ENCODE peak calls at places on chromosome 21, in five cellular contexts. One of them, this sample, is unnamed.

GRCh38 chr21:15138475-15138874 is 73.7 kb upstream of the NRIP1 start:
- DNase-seq in fibroblast of villous mesenchyme: no peak
- DNase-seq in kidney: peak; percentile 68
- DNase-seq in epithelial cell of esophagus: no peak
- DNase-seq in left ventricle myocardium inferior: no peak
- DNase-seq in this sample: no peak

GRCh38 chr21:32597205-32597604 is 11.9 kb upstream of the TCP10L start:
- DNase-seq in fibroblast of villous mesenchyme: peak; percentile 60
- DNase-seq in kidney: no peak
- DNase-seq in epithelial cell of esophagus: peak; percentile 99
- DNase-seq in left ventricle myocardium inferior: no peak
- DNase-seq in this sample: no peak

GRCh38 chr21:42316891-42317290 is 1.7 kb upstream of the TFF3 start:
- DNase-seq in fibroblast of villous mesenchyme: no peak
- DNase-seq in kidney: peak; percentile 49
- DNase-seq in epithelial cell of esophagus: no peak
- DNase-seq in left ventricle myocardium inferior: no peak
- DNase-seq in this sample: no peak

GRCh38 chr21:43605320-43606244 is 53.7 kb downstream of the HSF2BP start:
- DNase-seq in fibroblast of villous mesenchyme: no peak
- DNase-seq in kidney: no peak
- DNase-seq in epithelial cell of esophagus: no peak
- DNase-seq in left ventricle myocardium inferior: no peak
- DNase-seq in this sample: no peak

GRCh38 chr21:46229133-46229922 is 754 bp upstream of the LSS start:
- DNase-seq in fibroblast of villous mesenchyme: no peak
- DNase-seq in kidney: peak; percentile 91
- DNase-seq in epithelial cell of esophagus: no peak
- DNase-seq in left ventricle myocardium inferior: no peak
- DNase-seq in this sample: no peak

GRCh38 chr21:33231526-33231925 is 1.8 kb downstream of the IFNAR2 start:
- DNase-seq in fibroblast of villous mesenchyme: no peak
- DNase-seq in kidney: no peak
- DNase-seq in epithelial cell of esophagus: no peak
- DNase-seq in left ventricle myocardium inferior: no peak
- DNase-seq in this sample: no peak

GRCh38 chr21:45981641-45982255 is at the start of gene COL6A1:
- DNase-seq in fibroblast of villous mesenchyme: peak; percentile 82
- DNase-seq in kidney: peak; percentile 93
- DNase-seq in epithelial cell of esophagus: no peak
- DNase-seq in left ventricle myocardium inferior: peak; percentile 78
- DNase-seq in this sample: no peak

GRCh38 chr21:35641271-35642016 is 418.9 kb downstream of the SETD4 start:
- DNase-seq in fibroblast of villous mesenchyme: peak; percentile 24
- DNase-seq in kidney: no peak
- DNase-seq in epithelial cell of esophagus: no peak
- DNase-seq in left ventricle myocardium inferior: no peak
- DNase-seq in this sample: no peak

GRCh38 chr21:33481314-33481943 is 1.7 kb upstream of the TMEM50B start:
- DNase-seq in fibroblast of villous mesenchyme: no peak
- DNase-seq in kidney: no peak
- DNase-seq in epithelial cell of esophagus: no peak
- DNase-seq in left ventricle myocardium inferior: no peak
- DNase-seq in this sample: no peak

GRCh38 chr21:36964832-36965719 is 1.4 kb downstream of the HLCS start:
- DNase-seq in fibroblast of villous mesenchyme: no peak
- DNase-seq in kidney: no peak
- DNase-seq in epithelial cell of esophagus: no peak
- DNase-seq in left ventricle myocardium inferior: no peak
- DNase-seq in this sample: no peak

GRCh38 chr21:35643176-35643575 is 417.1 kb downstream of the SETD4 start:
- DNase-seq in fibroblast of villous mesenchyme: no peak
- DNase-seq in kidney: no peak
- DNase-seq in epithelial cell of esophagus: peak; percentile 69
- DNase-seq in left ventricle myocardium inferior: no peak
- DNase-seq in this sample: no peak

GRCh38 chr21:46617267-46618051 is 12.6 kb upstream of the S100B start:
- DNase-seq in fibroblast of villous mesenchyme: peak; percentile 41
- DNase-seq in kidney: no peak
- DNase-seq in epithelial cell of esophagus: no peak
- DNase-seq in left ventricle myocardium inferior: no peak
- DNase-seq in this sample: no peak

GRCh38 chr21:45990741-45991605 is 9.4 kb downstream of the COL6A1 start:
- DNase-seq in fibroblast of villous mesenchyme: no peak
- DNase-seq in kidney: peak; percentile 60
- DNase-seq in epithelial cell of esophagus: no peak
- DNase-seq in left ventricle myocardium inferior: peak; percentile 18
- DNase-seq in this sample: no peak

GRCh38 chr21:37176716-37177115 is 90.4 kb downstream of the VPS26C start:
- DNase-seq in fibroblast of villous mesenchyme: no peak
- DNase-seq in kidney: no peak
- DNase-seq in epithelial cell of esophagus: peak; percentile 80
- DNase-seq in left ventricle myocardium inferior: no peak
- DNase-seq in this sample: no peak

GRCh38 chr21:46184625-46185555 is 631 bp upstream of the SPATC1L start:
- DNase-seq in fibroblast of villous mesenchyme: peak; percentile 90
- DNase-seq in kidney: peak; percentile 96
- DNase-seq in epithelial cell of esophagus: peak; percentile 61
- DNase-seq in left ventricle myocardium inferior: peak; percentile 88
- DNase-seq in this sample: peak; percentile 97

GRCh38 chr21:42346441-42346840 is 4.4 kb downstream of the TFF2 start:
- DNase-seq in fibroblast of villous mesenchyme: no peak
- DNase-seq in kidney: no peak
- DNase-seq in epithelial cell of esophagus: no peak
- DNase-seq in left ventricle myocardium inferior: no peak
- DNase-seq in this sample: no peak

GRCh38 chr21:46326110-46326703 is 2.3 kb downstream of the PCNT start:
- DNase-seq in fibroblast of villous mesenchyme: no peak
- DNase-seq in kidney: no peak
- DNase-seq in epithelial cell of esophagus: peak; percentile 16
- DNase-seq in left ventricle myocardium inferior: no peak
- DNase-seq in this sample: no peak

GRCh38 chr21:25487046-25487594 is 120.2 kb downstream of the MRPL39 start:
- DNase-seq in fibroblast of villous mesenchyme: no peak
- DNase-seq in kidney: no peak
- DNase-seq in epithelial cell of esophagus: no peak
- DNase-seq in left ventricle myocardium inferior: no peak
- DNase-seq in this sample: no peak

GRCh38 chr21:41803316-41803715 is 36.5 kb upstream of the RIPK4 start:
- DNase-seq in fibroblast of villous mesenchyme: no peak
- DNase-seq in kidney: no peak
- DNase-seq in epithelial cell of esophagus: no peak
- DNase-seq in left ventricle myocardium inferior: no peak
- DNase-seq in this sample: no peak

GRCh38 chr21:43018519-43018918 is 44.2 kb downstream of the PKNOX1 start:
- DNase-seq in fibroblast of villous mesenchyme: no peak
- DNase-seq in kidney: no peak
- DNase-seq in epithelial cell of esophagus: no peak
- DNase-seq in left ventricle myocardium inferior: no peak
- DNase-seq in this sample: no peak

GRCh38 chr21:33993286-33994231 is 78.0 kb upstream of the ATP5PO start:
- DNase-seq in fibroblast of villous mesenchyme: no peak
- DNase-seq in kidney: no peak
- DNase-seq in epithelial cell of esophagus: no peak
- DNase-seq in left ventricle myocardium inferior: no peak
- DNase-seq in this sample: no peak

GRCh38 chr21:34630536-34631143 is 15.7 kb upstream of the RCAN1 start:
- DNase-seq in fibroblast of villous mesenchyme: peak; percentile 67
- DNase-seq in kidney: no peak
- DNase-seq in epithelial cell of esophagus: peak; percentile 64
- DNase-seq in left ventricle myocardium inferior: no peak
- DNase-seq in this sample: no peak

GRCh38 chr21:33299181-33299752 is 25.5 kb upstream of the IFNAR1 start:
- DNase-seq in fibroblast of villous mesenchyme: no peak
- DNase-seq in kidney: no peak
- DNase-seq in epithelial cell of esophagus: peak; percentile 80
- DNase-seq in left ventricle myocardium inferior: no peak
- DNase-seq in this sample: no peak

GRCh38 chr21:15001773-15002647 is 62.8 kb downstream of the NRIP1 start:
- DNase-seq in fibroblast of villous mesenchyme: no peak
- DNase-seq in kidney: no peak
- DNase-seq in epithelial cell of esophagus: no peak
- DNase-seq in left ventricle myocardium inferior: no peak
- DNase-seq in this sample: no peak

GRCh38 chr21:33441489-33442477 is 38.0 kb downstream of the TMEM50B start:
- DNase-seq in fibroblast of villous mesenchyme: peak; percentile 97
- DNase-seq in kidney: no peak
- DNase-seq in epithelial cell of esophagus: peak; percentile 97
- DNase-seq in left ventricle myocardium inferior: peak; percentile 47
- DNase-seq in this sample: no peak

GRCh38 chr21:34276711-34277425 is 86.9 kb upstream of the KCNE2 start:
- DNase-seq in fibroblast of villous mesenchyme: peak; percentile 7
- DNase-seq in kidney: no peak
- DNase-seq in epithelial cell of esophagus: peak; percentile 37
- DNase-seq in left ventricle myocardium inferior: no peak
- DNase-seq in this sample: no peak

GRCh38 chr21:46000182-46000730 is 18.7 kb downstream of the COL6A1 start:
- DNase-seq in fibroblast of villous mesenchyme: no peak
- DNase-seq in kidney: peak; percentile 73
- DNase-seq in epithelial cell of esophagus: no peak
- DNase-seq in left ventricle myocardium inferior: peak; percentile 17
- DNase-seq in this sample: no peak

GRCh38 chr21:20971296-20971921 is 26.8 kb upstream of the NCAM2 start:
- DNase-seq in fibroblast of villous mesenchyme: peak; percentile 27
- DNase-seq in kidney: no peak
- DNase-seq in epithelial cell of esophagus: peak; percentile 52
- DNase-seq in left ventricle myocardium inferior: peak; percentile 33
- DNase-seq in this sample: peak; percentile 18

GRCh38 chr21:20970691-20971090 is 27.5 kb upstream of the NCAM2 start:
- DNase-seq in fibroblast of villous mesenchyme: no peak
- DNase-seq in kidney: no peak
- DNase-seq in epithelial cell of esophagus: no peak
- DNase-seq in left ventricle myocardium inferior: no peak
- DNase-seq in this sample: no peak

DNA sequence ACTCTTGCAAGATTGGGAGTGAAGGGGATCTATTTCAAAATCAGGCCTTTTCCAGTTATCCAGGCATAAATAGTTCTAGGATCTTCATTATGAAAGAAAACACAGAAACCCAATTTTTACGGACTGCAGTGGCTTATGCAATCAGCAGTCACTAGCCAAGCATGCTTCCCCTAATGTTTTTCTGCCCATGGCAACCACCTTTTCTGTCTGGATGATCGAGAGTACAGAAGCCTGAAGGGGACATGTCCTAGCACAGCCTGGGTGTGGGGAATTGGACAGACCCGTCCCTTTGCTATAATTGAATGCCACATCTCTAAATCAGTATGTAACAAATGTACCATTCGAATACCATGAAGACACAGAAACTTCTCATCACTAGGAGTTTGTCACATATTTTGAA is 29.8 kb upstream of the NCAM2 start:
- DNase-seq in fibroblast of villous mesenchyme: no peak
- DNase-seq in kidney: no peak
- DNase-seq in epithelial cell of esophagus: no peak
- DNase-seq in left ventricle myocardium inferior: no peak
- DNase-seq in this sample: no peak
- H3K4me3 ChIP-seq in fibroblast of villous mesenchyme: no peak overlapping the region
- H3K4me3 ChIP-seq in kidney: no peak overlapping the region
- H3K4me3 ChIP-seq in epithelial cell of esophagus: no peak overlapping the region
- H3K4me3 ChIP-seq in left ventricle myocardium inferior: no peak overlapping the region
- H3K4me3 ChIP-seq in this sample: no peak overlapping the region

DNA sequence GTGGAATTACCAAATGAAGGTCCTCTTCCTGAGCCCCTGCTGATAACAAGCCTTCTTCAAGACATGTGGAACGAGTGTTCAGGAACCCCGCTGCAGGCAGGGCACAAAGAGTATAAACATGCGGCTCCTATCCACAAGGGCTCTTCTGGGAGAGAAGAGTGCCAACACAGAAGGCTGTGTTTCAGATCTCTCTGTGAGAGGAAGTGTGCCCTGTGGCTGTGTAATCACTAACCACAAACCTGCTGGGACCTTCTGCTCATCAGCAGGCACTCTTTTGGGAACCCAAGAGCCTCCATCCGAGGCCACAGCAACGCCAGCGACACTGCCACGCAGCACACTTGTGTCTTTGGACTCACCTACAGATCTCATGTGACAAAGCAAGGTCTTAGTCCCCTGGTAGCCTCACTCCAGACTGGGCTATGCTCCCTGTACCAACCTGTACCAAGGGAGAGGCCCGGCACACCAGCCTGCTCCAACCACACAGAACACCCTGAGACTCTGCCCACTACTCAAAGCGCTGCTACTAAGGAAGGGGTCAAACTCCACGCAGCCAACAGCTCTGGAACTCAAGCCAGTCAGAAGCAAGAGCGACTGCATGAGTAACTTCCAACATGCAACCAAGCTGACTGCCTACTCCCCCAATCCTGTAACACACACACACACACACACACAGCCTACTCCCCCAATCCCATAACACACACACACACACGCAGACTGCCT is 7.8 kb downstream of the PTTG1IP start:
- DNase-seq in fibroblast of villous mesenchyme: no peak
- DNase-seq in kidney: peak; percentile 31
- DNase-seq in epithelial cell of esophagus: no peak
- DNase-seq in left ventricle myocardium inferior: no peak
- DNase-seq in this sample: no peak
- H3K4me3 ChIP-seq in fibroblast of villous mesenchyme: no peak overlapping the region
- H3K4me3 ChIP-seq in kidney: no peak overlapping the region
- H3K4me3 ChIP-seq in epithelial cell of esophagus: no peak overlapping the region
- H3K4me3 ChIP-seq in left ventricle myocardium inferior: no peak overlapping the region
- H3K4me3 ChIP-seq in this sample: no peak overlapping the region

DNA sequence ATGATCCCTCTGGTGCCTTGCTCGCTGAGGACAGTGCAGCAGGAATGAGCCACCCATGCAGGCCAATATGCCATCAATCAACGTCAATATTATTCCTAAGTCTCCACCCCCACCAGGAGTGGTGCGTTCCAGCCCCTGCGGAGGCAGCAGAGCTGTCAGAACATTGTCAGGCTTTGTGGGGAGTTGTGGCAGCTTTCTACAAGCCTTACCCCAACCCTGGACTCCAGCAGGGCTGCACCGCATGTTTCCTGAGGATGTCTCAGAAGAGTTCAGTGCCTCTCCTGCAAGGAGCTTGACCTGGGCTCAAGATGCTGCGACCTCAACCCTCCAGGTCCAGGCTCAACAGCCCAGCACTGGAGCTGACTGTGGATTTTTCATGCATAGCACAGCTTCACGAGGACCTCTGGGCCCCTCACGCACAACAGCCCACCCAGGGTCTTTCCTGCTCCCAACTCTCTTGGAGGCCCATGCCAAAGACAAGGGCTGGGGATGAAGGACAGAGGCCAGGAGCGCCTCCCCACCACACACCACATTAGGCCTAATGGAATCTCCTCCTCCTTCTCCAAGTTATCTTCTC is 67.5 kb downstream of the PSMG1 start:
- DNase-seq in fibroblast of villous mesenchyme: no peak
- DNase-seq in kidney: no peak
- DNase-seq in epithelial cell of esophagus: no peak
- DNase-seq in left ventricle myocardium inferior: no peak
- DNase-seq in this sample: no peak
- H3K4me3 ChIP-seq in fibroblast of villous mesenchyme: no peak overlapping the region
- H3K4me3 ChIP-seq in kidney: no peak overlapping the region
- H3K4me3 ChIP-seq in epithelial cell of esophagus: no peak overlapping the region
- H3K4me3 ChIP-seq in left ventricle myocardium inferior: no peak overlapping the region
- H3K4me3 ChIP-seq in this sample: no peak overlapping the region

DNA sequence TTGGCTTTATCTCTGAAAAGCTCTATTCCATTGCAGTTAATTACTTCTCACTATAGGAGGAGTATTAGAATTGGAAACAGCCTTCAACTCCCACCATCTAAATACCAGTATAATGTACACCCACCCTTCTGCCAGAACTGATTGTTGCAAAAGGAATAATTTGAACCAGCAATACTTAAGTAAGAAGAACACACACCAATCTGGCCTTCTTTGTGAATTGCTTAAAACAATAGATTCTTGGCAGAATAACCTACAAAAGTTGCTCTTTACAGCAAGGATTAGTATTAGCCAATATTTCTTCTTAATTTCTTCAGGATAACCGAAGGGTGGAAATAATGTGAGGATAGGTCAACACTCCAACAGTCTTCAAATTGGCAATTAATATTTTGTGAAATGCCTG is 54.9 kb upstream of the ADAMTS5 start:
- DNase-seq in fibroblast of villous mesenchyme: no peak
- DNase-seq in kidney: no peak
- DNase-seq in epithelial cell of esophagus: no peak
- DNase-seq in left ventricle myocardium inferior: no peak
- DNase-seq in this sample: no peak
- H3K4me3 ChIP-seq in fibroblast of villous mesenchyme: no peak overlapping the region
- H3K4me3 ChIP-seq in kidney: no peak overlapping the region
- H3K4me3 ChIP-seq in epithelial cell of esophagus: no peak overlapping the region
- H3K4me3 ChIP-seq in left ventricle myocardium inferior: no peak overlapping the region
- H3K4me3 ChIP-seq in this sample: no peak overlapping the region